ENCODE peak calls at places on chromosomes 11 and 22, in five cellular contexts. One of them, this sample, is unnamed.

GRCh38 chr11:94731921-94732601 is 36.1 kb upstream of the AMOTL1 start:
- DNase-seq in T-helper 2 cell: no peak
- DNase-seq in amniotic stem cell: peak
- DNase-seq in fibroblast of the aortic adventitia: peak
- DNase-seq in epithelial cell of proximal tubule: no peak
- DNase-seq in this sample: peak

GRCh38 chr11:42145311-42145710 is 685.9 kb upstream of the LRRC4C start:
- DNase-seq in T-helper 2 cell: no peak
- DNase-seq in amniotic stem cell: no peak
- DNase-seq in fibroblast of the aortic adventitia: no peak
- DNase-seq in epithelial cell of proximal tubule: no peak
- DNase-seq in this sample: no peak

GRCh38 chr11:3132831-3133455 is 32.2 kb downstream of the OSBPL5 start:
- DNase-seq in T-helper 2 cell: no peak
- DNase-seq in amniotic stem cell: no peak
- DNase-seq in fibroblast of the aortic adventitia: no peak
- DNase-seq in epithelial cell of proximal tubule: no peak
- DNase-seq in this sample: no peak

GRCh38 chr22:38240734-38241252 is 32.0 kb downstream of the TMEM184B start:
- DNase-seq in T-helper 2 cell: no peak
- DNase-seq in amniotic stem cell: peak
- DNase-seq in fibroblast of the aortic adventitia: peak
- DNase-seq in epithelial cell of proximal tubule: no peak
- DNase-seq in this sample: peak

GRCh38 chr22:30668306-30668655 is 606 bp upstream of the DUSP18 start:
- DNase-seq in T-helper 2 cell: no peak
- DNase-seq in amniotic stem cell: no peak
- DNase-seq in fibroblast of the aortic adventitia: no peak
- DNase-seq in epithelial cell of proximal tubule: no peak
- DNase-seq in this sample: no peak

GRCh38 chr11:64887234-64887756 is 8.9 kb upstream of the EHD1 start:
- DNase-seq in T-helper 2 cell: no peak
- DNase-seq in amniotic stem cell: no peak
- DNase-seq in fibroblast of the aortic adventitia: no peak
- DNase-seq in epithelial cell of proximal tubule: no peak
- DNase-seq in this sample: no peak

GRCh38 chr22:42673898-42674390 is 24.8 kb upstream of the CYB5R3 start:
- DNase-seq in T-helper 2 cell: no peak
- DNase-seq in amniotic stem cell: no peak
- DNase-seq in fibroblast of the aortic adventitia: peak
- DNase-seq in epithelial cell of proximal tubule: peak
- DNase-seq in this sample: no peak

GRCh38 chr11:35727140-35727539 is 64.6 kb downstream of the TRIM44 start:
- DNase-seq in T-helper 2 cell: no peak
- DNase-seq in amniotic stem cell: no peak
- DNase-seq in fibroblast of the aortic adventitia: no peak
- DNase-seq in epithelial cell of proximal tubule: no peak
- DNase-seq in this sample: no peak

GRCh38 chr11:119461250-119461963 is 38.4 kb upstream of the THY1 start:
- DNase-seq in T-helper 2 cell: no peak
- DNase-seq in amniotic stem cell: no peak
- DNase-seq in fibroblast of the aortic adventitia: peak
- DNase-seq in epithelial cell of proximal tubule: no peak
- DNase-seq in this sample: no peak

This sample was measured in cardiac muscle cell.